ENCODE peak calls at places on chromosomes 3 and 15, in five cellular contexts. T is GM12878, N is HCT116, H is K562, D is HepG2. Y is an unnamed sample.

GRCh38 chr3:114241259-114241658 is 3.9 kb upstream of the ZNF80 start:
- DNase-seq in T (no peak), N (no peak), H (no peak), D (no peak), Y (no peak)

GRCh38 chr3:17038900-17039545 is 154.3 kb downstream of the PLCL2 start:
- DNase-seq in T (no peak), N (peak), H (no peak), D (no peak), Y (no peak)

GRCh38 chr15:83694030-83694429 is 40.1 kb downstream of the ADAMTSL3 start:
- DNase-seq in T (no peak), N (no peak), H (no peak), D (no peak), Y (no peak)

GRCh38 chr3:148861277-148861869 is 3.7 kb upstream of the CPA3 start:
- DNase-seq in T (no peak), N (peak), H (peak), D (peak), Y (no peak)

GRCh38 chr15:55993804-55994539 is 560 bp upstream of the NEDD4 start:
- DNase-seq in T (no peak), N (peak), H (no peak), D (peak), Y (peak)

GRCh38 chr15:42042602-42043400 is 22.0 kb upstream of the PLA2G4E start:
- DNase-seq in T (no peak), N (no peak), H (no peak), D (no peak), Y (no peak)

GRCh38 chr3:50611464-50612233 is at the start of gene CISH:
- DNase-seq in T (no peak), N (no peak), H (peak), D (peak), Y (peak)

GRCh38 chr3:64259646-64260045 is 34.4 kb upstream of the PRICKLE2 start:
- DNase-seq in T (no peak), N (no peak), H (no peak), D (no peak), Y (no peak)

GRCh38 chr15:45140851-45141250 is 11.1 kb downstream of the DUOX1 start:
- DNase-seq in T (no peak), N (no peak), H (no peak), D (no peak), Y (no peak)

DNA sequence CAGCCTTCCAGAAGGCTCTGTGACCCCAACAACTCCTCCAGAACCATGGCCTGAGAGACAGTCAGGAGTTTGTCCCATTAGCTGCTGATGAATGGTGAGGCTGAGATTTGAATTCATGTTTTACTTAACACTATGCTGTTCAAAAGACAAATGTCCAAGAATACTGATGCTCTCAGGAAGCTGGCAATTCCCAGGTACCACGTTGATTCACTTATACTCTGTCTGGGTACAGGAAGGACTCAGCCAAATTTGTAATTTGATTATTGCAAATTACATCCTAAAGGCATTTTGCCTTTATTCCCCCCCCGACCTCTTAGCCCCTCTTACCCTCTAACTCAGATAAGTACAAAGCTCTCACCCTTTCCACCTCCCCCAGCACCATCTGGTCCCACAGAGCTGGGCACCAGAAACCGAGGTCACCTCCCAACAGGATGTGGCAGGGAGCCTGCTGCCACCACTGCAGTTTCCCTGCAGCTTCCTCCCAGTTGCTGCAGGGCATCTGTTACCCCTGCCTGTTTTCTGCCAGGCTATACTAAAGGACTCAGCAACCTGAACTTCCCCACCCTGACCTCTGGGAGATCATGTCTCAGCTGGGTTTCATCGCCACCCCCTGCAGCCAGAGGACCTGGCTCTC is 33.6 kb downstream of the EAF1 start:
- DNase-seq in T (no peak), N (no peak), H (no peak), D (no peak), Y (no peak)
- TF ChIP-seq SRF in T (no peak), N (no peak), H (no peak), D (no peak), Y (no peak)

GRCh38 chr3:146160964-146161724 is at the start of gene PLOD2:
- DNase-seq in T (no peak), N (peak), H (peak), D (peak), Y (peak)
- TF ChIP-seq ATF3 in T (no peak), N (no peak), H (no peak), D (no peak), Y (no peak)

DNA sequence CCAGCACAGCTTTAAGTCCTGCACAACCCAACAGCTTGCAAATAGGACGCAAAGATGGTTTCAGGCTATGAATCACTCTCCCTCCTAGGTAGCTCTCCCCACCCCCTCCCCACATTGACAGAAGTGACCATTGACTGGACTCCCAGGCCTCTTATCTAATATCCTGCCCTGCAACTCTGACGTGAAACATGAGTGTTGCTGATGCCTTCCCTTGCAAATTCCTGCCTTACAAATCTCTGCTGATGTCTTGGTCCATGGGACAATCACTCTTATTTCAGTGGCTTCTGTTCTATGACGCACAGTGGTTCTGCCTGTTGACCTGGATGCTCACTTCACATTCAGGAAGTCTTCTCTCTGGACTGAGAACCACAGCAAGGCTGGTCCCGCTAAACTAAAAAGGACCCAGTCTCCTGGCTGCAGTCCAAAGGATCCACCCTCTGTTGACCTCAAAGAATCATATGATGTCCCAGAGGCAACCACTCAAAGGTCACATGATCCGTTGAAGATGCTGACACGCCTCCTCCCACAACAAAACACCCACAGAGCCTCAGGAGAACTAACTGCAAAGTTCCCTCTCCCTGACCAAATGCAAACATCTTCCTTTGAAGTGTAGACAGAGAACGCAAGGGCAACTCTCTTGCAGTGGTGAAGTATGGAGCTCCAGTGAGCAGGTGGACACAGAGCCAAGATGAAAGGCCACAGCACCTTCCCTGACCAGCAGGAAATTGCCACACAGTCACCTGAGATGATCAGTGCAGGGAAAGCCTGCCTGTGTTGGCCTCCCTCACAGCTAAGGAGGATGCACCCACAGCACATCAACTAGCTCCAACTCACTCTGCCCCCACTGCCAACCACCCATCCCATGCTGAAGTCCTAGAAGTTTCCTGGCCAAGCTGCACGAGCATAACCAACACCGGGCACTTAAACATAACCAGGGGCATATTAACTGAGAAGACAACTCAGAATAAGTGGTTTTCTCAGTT is 112.3 kb downstream of the ADAMTS17 start:
- DNase-seq in T (no peak), N (no peak), H (no peak), D (no peak), Y (no peak)
- TF ChIP-seq SRF in T (no peak), N (no peak), H (no peak), D (no peak), Y (no peak)

GRCh38 chr3:151282921-151283320 is 4.6 kb upstream of the P2RY14 start:
- DNase-seq in T (no peak), N (peak), H (peak), D (peak), Y (no peak)
- TF ChIP-seq ATF3 in T (no peak), N (no peak), H (no peak), D (no peak), Y (no peak)

GRCh38 chr3:136457793-136458192 is 207.7 kb downstream of the PCCB start:
- DNase-seq in T (no peak), N (no peak), H (no peak), D (no peak), Y (no peak)
- TF ChIP-seq SRF in T (no peak), N (no peak), H (no peak), D (no peak), Y (no peak)

GRCh38 chr3:117144832-117145231 is 435.3 kb downstream of the TUSC7 start:
- DNase-seq in T (no peak), N (no peak), H (no peak), D (no peak), Y (no peak)
- TF ChIP-seq ATF3 in T (no peak), N (no peak), H (no peak), D (no peak), Y (no peak)

GRCh38 chr15:70347766-70348558 is 250.2 kb upstream of the TLE3 start:
- DNase-seq in T (no peak), N (no peak), H (no peak), D (no peak), Y (no peak)
- TF ChIP-seq SRF in T (no peak), N (no peak), H (no peak), D (no peak), Y (no peak)

Y was measured in H1.